ENCODE peak calls at places on chromosome 13, in seven cellular contexts. One of them, this sample, is unnamed.
A peak's percentile ranks its signal among the peaks of the same experiment; 100 is the strongest.

GRCh38 chr13:102395939-102396338 is 5.9 kb downstream of the FGF14 start:
- DNase-seq in HCT116: no peak
- DNase-seq in SK-N-SH: no peak
- DNase-seq in GM12878: no peak
- DNase-seq in K562: no peak
- DNase-seq in H1: no peak
- DNase-seq in HepG2: no peak
- DNase-seq in this sample: no peak

GRCh38 chr13:34321986-34322385 is 504.0 kb downstream of the RFC3 start:
- DNase-seq in SK-N-SH: no peak
- DNase-seq in GM12878: no peak
- DNase-seq in H1: no peak
- DNase-seq in K562: no peak
- DNase-seq in HCT116: no peak
- DNase-seq in HepG2: no peak
- DNase-seq in this sample: no peak

GRCh38 chr13:107035778-107036177 is 467.8 kb upstream of the ARGLU1 start:
- DNase-seq in GM12878: no peak
- DNase-seq in HCT116: no peak
- DNase-seq in HepG2: no peak
- DNase-seq in SK-N-SH: no peak
- DNase-seq in K562: no peak
- DNase-seq in H1: no peak
- DNase-seq in this sample: no peak

GRCh38 chr13:97648171-97648880 is 214.4 kb downstream of the RAP2A start:
- DNase-seq in SK-N-SH: no peak
- DNase-seq in HepG2: no peak
- DNase-seq in H1: no peak
- DNase-seq in K562: no peak
- DNase-seq in GM12878: no peak
- DNase-seq in HCT116: no peak
- DNase-seq in this sample: no peak

GRCh38 chr13:91085127-91085526 is 262.4 kb upstream of the MIR17HG start:
- DNase-seq in SK-N-SH: no peak
- DNase-seq in K562: no peak
- DNase-seq in GM12878: no peak
- DNase-seq in HepG2: no peak
- DNase-seq in HCT116: no peak
- DNase-seq in H1: no peak
- DNase-seq in this sample: no peak

GRCh38 chr13:34216251-34216650 is 398.3 kb downstream of the RFC3 start:
- DNase-seq in SK-N-SH: no peak
- DNase-seq in K562: no peak
- DNase-seq in H1: no peak
- DNase-seq in HepG2: no peak
- DNase-seq in HCT116: no peak
- DNase-seq in GM12878: no peak
- DNase-seq in this sample: no peak

GRCh38 chr13:41284512-41285288 is 21.3 kb upstream of the MTRF1 start:
- DNase-seq in SK-N-SH: no peak
- DNase-seq in GM12878: no peak
- DNase-seq in HepG2: peak; percentile 73
- DNase-seq in H1: no peak
- DNase-seq in HCT116: peak; percentile 48
- DNase-seq in K562: no peak
- DNase-seq in this sample: no peak

GRCh38 chr13:36888645-36889044 is 31.4 kb downstream of the SMAD9 start:
- DNase-seq in SK-N-SH: no peak
- DNase-seq in HCT116: no peak
- DNase-seq in HepG2: no peak
- DNase-seq in GM12878: no peak
- DNase-seq in H1: no peak
- DNase-seq in K562: no peak
- DNase-seq in this sample: no peak

GRCh38 chr13:52047463-52047862 is 23.0 kb downstream of the UTP14C start:
- DNase-seq in K562: no peak
- DNase-seq in H1: no peak
- DNase-seq in SK-N-SH: no peak
- DNase-seq in HepG2: no peak
- DNase-seq in HCT116: no peak
- DNase-seq in GM12878: no peak
- DNase-seq in this sample: no peak

GRCh38 chr13:106700007-106700950 is 132.3 kb upstream of the ARGLU1 start:
- DNase-seq in SK-N-SH: no peak
- DNase-seq in H1: no peak
- DNase-seq in HepG2: no peak
- DNase-seq in K562: no peak
- DNase-seq in GM12878: no peak
- DNase-seq in HCT116: no peak
- DNase-seq in this sample: peak; percentile 6

GRCh38 chr13:20424959-20425358 is 100.7 kb downstream of the CRYL1 start:
- DNase-seq in H1: no peak
- DNase-seq in HepG2: no peak
- DNase-seq in SK-N-SH: no peak
- DNase-seq in K562: no peak
- DNase-seq in HCT116: no peak
- DNase-seq in GM12878: no peak
- DNase-seq in this sample: no peak

GRCh38 chr13:101514695-101515275 is 62.3 kb downstream of the ITGBL1 start:
- DNase-seq in K562: peak; percentile 5
- DNase-seq in HepG2: peak; percentile 48
- DNase-seq in GM12878: no peak
- DNase-seq in H1: no peak
- DNase-seq in SK-N-SH: peak; percentile 17
- DNase-seq in HCT116: peak; percentile 8
- DNase-seq in this sample: no peak

GRCh38 chr13:110618780-110619179 is 3.4 kb downstream of the NAXD start:
- DNase-seq in H1: no peak
- DNase-seq in K562: no peak
- DNase-seq in HepG2: no peak
- DNase-seq in GM12878: no peak
- DNase-seq in SK-N-SH: no peak
- DNase-seq in HCT116: no peak
- DNase-seq in this sample: no peak

GRCh38 chr13:34070006-34070405 is 252.1 kb downstream of the RFC3 start:
- DNase-seq in HepG2: no peak
- DNase-seq in HCT116: no peak
- DNase-seq in SK-N-SH: no peak
- DNase-seq in GM12878: no peak
- DNase-seq in H1: no peak
- DNase-seq in K562: no peak
- DNase-seq in this sample: no peak

GRCh38 chr13:53090507-53090906 is 61.9 kb downstream of the OLFM4 start:
- DNase-seq in GM12878: no peak
- DNase-seq in SK-N-SH: no peak
- DNase-seq in K562: no peak
- DNase-seq in HCT116: no peak
- DNase-seq in HepG2: no peak
- DNase-seq in H1: no peak
- DNase-seq in this sample: no peak

GRCh38 chr13:97212540-97213146 is 9.5 kb upstream of the MBNL2 start:
- DNase-seq in SK-N-SH: no peak
- DNase-seq in GM12878: no peak
- DNase-seq in H1: no peak
- DNase-seq in HepG2: no peak
- DNase-seq in HCT116: no peak
- DNase-seq in K562: no peak
- DNase-seq in this sample: peak; percentile 19

GRCh38 chr13:111474136-111475002 is 153.9 kb downstream of the TEX29 start:
- DNase-seq in K562: peak; percentile 19
- DNase-seq in GM12878: no peak
- DNase-seq in HCT116: peak; percentile 21
- DNase-seq in H1: peak; percentile 47
- DNase-seq in SK-N-SH: peak; percentile 75
- DNase-seq in HepG2: peak; percentile 18
- DNase-seq in this sample: peak; percentile 71

GRCh38 chr13:76086729-76087128 is 450.6 kb downstream of the LMO7 start:
- DNase-seq in GM12878: no peak
- DNase-seq in K562: no peak
- DNase-seq in SK-N-SH: no peak
- DNase-seq in H1: no peak
- DNase-seq in HepG2: no peak
- DNase-seq in HCT116: no peak
- DNase-seq in this sample: no peak

GRCh38 chr13:49357694-49358093 is 86.2 kb downstream of the CAB39L start:
- DNase-seq in HepG2: no peak
- DNase-seq in H1: no peak
- DNase-seq in GM12878: no peak
- DNase-seq in HCT116: no peak
- DNase-seq in SK-N-SH: no peak
- DNase-seq in K562: no peak
- DNase-seq in this sample: no peak

GRCh38 chr13:24746618-24747247 is 17.2 kb upstream of the RNF17 start:
- DNase-seq in SK-N-SH: no peak
- DNase-seq in K562: no peak
- DNase-seq in HCT116: no peak
- DNase-seq in GM12878: no peak
- DNase-seq in H1: peak; percentile 85
- DNase-seq in HepG2: no peak
- DNase-seq in this sample: no peak

GRCh38 chr13:30352121-30352520 is 44.8 kb upstream of the KATNAL1 start:
- DNase-seq in H1: no peak
- DNase-seq in K562: no peak
- DNase-seq in HepG2: no peak
- DNase-seq in SK-N-SH: no peak
- DNase-seq in HCT116: no peak
- DNase-seq in GM12878: no peak
- DNase-seq in this sample: no peak
- TF ChIP-seq JUND in H1: no peak
- TF ChIP-seq JUND in K562: no peak
- TF ChIP-seq JUND in HepG2: no peak
- TF ChIP-seq JUND in SK-N-SH: no peak
- TF ChIP-seq JUND in HCT116: no peak
- TF ChIP-seq JUND in GM12878: no peak
- TF ChIP-seq JUND in this sample: no peak

DNA sequence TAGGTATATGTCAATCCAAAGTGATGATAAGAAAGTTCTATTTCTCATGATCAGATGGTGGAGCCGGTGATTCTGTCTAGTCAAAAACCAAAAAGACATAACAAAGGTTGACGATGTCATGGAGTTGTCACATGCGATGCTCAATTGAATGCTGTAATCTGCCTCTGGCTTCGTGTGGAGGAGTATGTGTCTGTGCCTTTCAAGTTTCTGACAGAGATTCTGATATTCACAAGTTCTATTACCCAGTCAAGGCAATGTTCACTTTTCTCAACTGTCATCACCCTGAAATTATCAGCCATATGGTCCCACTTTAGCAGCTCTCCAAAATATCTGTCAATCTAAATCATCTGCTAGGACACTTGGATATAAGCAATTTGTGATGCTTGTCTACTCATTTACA is 367.6 kb upstream of the PRR20A start:
- DNase-seq in K562: no peak
- DNase-seq in H1: no peak
- DNase-seq in HepG2: no peak
- DNase-seq in SK-N-SH: no peak
- DNase-seq in GM12878: no peak
- DNase-seq in HCT116: no peak
- DNase-seq in this sample: no peak
- TF ChIP-seq JUND in K562: no peak
- TF ChIP-seq JUND in H1: no peak
- TF ChIP-seq JUND in HepG2: no peak
- TF ChIP-seq JUND in SK-N-SH: no peak
- TF ChIP-seq JUND in GM12878: no peak
- TF ChIP-seq JUND in HCT116: no peak
- TF ChIP-seq JUND in this sample: no peak

GRCh38 chr13:99386911-99387788 is 80.0 kb upstream of the GPR183 start:
- DNase-seq in SK-N-SH: peak; percentile 58
- DNase-seq in HepG2: peak; percentile 35
- DNase-seq in K562: peak; percentile 73
- DNase-seq in GM12878: peak; percentile 66
- DNase-seq in H1: peak; percentile 95
- DNase-seq in HCT116: peak; percentile 12
- DNase-seq in this sample: no peak

GRCh38 chr13:99389520-99390304 is 82.5 kb upstream of the GPR183 start:
- DNase-seq in HCT116: no peak
- DNase-seq in SK-N-SH: no peak
- DNase-seq in H1: no peak
- DNase-seq in K562: no peak
- DNase-seq in GM12878: no peak
- DNase-seq in HepG2: no peak
- DNase-seq in this sample: no peak

GRCh38 chr13:99386495-99386894 is 79.3 kb upstream of the GPR183 start:
- DNase-seq in SK-N-SH: no peak
- DNase-seq in HepG2: no peak
- DNase-seq in K562: no peak
- DNase-seq in H1: peak; percentile 42
- DNase-seq in GM12878: no peak
- DNase-seq in HCT116: no peak
- DNase-seq in this sample: no peak

GRCh38 chr13:99390601-99391000 is 83.4 kb upstream of the GPR183 start:
- DNase-seq in K562: no peak
- DNase-seq in HCT116: no peak
- DNase-seq in H1: no peak
- DNase-seq in HepG2: no peak
- DNase-seq in SK-N-SH: no peak
- DNase-seq in GM12878: no peak
- DNase-seq in this sample: no peak

GRCh38 chr13:99388334-99388923 is 81.2 kb upstream of the GPR183 start:
- DNase-seq in HCT116: no peak
- DNase-seq in HepG2: no peak
- DNase-seq in GM12878: no peak
- DNase-seq in SK-N-SH: no peak
- DNase-seq in K562: no peak
- DNase-seq in H1: peak; percentile 40
- DNase-seq in this sample: no peak
- TF ChIP-seq JUND in HCT116: no peak
- TF ChIP-seq JUND in HepG2: no peak
- TF ChIP-seq JUND in GM12878: no peak
- TF ChIP-seq JUND in SK-N-SH: no peak
- TF ChIP-seq JUND in K562: no peak
- TF ChIP-seq JUND in H1: no peak
- TF ChIP-seq JUND in this sample: no peak

DNA sequence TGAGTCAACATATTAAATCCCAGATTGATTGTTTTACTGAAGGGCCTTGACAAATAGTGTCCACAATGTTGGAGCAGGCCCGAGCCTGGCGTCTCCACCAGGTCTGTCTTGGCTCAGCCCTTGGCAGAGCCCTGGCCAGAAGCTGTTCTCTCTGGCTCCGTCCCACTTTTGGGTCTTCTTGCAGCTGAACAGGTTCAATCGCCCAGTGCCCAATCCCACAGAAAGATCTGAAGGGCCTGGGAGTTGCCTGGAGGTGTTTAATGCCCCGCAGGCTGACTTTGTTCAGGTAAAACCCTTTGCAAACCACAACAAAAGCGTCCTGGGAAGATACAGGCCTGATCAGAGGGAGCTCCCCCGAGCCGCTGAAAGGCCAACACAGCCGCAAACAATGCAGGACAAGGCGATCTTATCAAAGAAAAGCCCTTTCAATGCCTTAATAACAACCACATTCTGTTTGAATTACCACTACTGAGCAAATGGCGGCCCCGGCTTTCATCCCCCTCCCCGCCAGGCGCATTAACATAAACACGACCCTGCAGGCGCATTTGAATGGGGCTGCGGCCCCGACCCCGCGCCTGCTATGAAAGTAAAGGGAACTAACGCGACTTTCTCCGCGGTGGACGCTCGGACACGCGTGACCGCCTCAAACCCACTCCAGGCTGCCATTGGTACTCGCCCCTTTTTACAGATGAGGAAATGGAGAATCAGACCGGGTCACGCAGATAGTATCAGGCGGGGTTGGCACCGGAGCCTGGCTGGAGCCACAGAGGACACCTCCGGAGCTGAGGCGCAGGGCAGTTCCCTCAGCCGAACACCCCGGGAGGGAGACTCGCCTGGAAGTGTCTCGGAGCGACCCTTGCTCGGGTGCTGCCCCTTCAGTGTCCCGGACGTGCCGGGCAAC is 3.1 kb downstream of the CDX2 start:
- DNase-seq in SK-N-SH: peak; percentile 64
- DNase-seq in HCT116: no peak
- DNase-seq in H1: peak; percentile 81
- DNase-seq in K562: no peak
- DNase-seq in HepG2: no peak
- DNase-seq in GM12878: no peak
- DNase-seq in this sample: peak; percentile 54
- TF ChIP-seq JUND in SK-N-SH: no peak
- TF ChIP-seq JUND in HCT116: no peak
- TF ChIP-seq JUND in H1: no peak
- TF ChIP-seq JUND in K562: no peak
- TF ChIP-seq JUND in HepG2: no peak
- TF ChIP-seq JUND in GM12878: no peak
- TF ChIP-seq JUND in this sample: no peak